ENCODE peak calls at places on chromosomes 4 and X, in six cellular contexts. One of them, this sample, is unnamed.

GRCh38 chr4:15659768-15660394 is 4.7 kb upstream of the FBXL5 start:
- DNase-seq in Peyer's patch: no peak
- DNase-seq in ovary: no peak
- DNase-seq in A549: no peak
- DNase-seq in NB4: peak
- DNase-seq in adrenal gland: no peak
- DNase-seq in this sample: no peak

GRCh38 chrX:13876652-13877051 is 59.8 kb upstream of the GPM6B start:
- DNase-seq in A549: no peak
- DNase-seq in ovary: no peak
- DNase-seq in Peyer's patch: no peak
- DNase-seq in NB4: no peak
- DNase-seq in adrenal gland: no peak
- DNase-seq in this sample: no peak

GRCh38 chrX:40550069-40550468 is 30.7 kb upstream of the ATP6AP2 start:
- DNase-seq in ovary: no peak
- DNase-seq in Peyer's patch: no peak
- DNase-seq in A549: no peak
- DNase-seq in adrenal gland: peak
- DNase-seq in NB4: no peak
- DNase-seq in this sample: no peak

GRCh38 chrX:96861661-96862060 is 22.0 kb upstream of the RPA4 start:
- DNase-seq in ovary: no peak
- DNase-seq in Peyer's patch: no peak
- DNase-seq in A549: no peak
- DNase-seq in adrenal gland: no peak
- DNase-seq in NB4: no peak
- DNase-seq in this sample: no peak

GRCh38 chr4:138677212-138677611 is 338.4 kb upstream of the NOCT start:
- DNase-seq in NB4: no peak
- DNase-seq in adrenal gland: no peak
- DNase-seq in A549: no peak
- DNase-seq in Peyer's patch: no peak
- DNase-seq in ovary: no peak
- DNase-seq in this sample: no peak

GRCh38 chr4:4871267-4872147 is 12.0 kb downstream of the MSX1 start:
- DNase-seq in A549: no peak
- DNase-seq in Peyer's patch: no peak
- DNase-seq in ovary: no peak
- DNase-seq in adrenal gland: no peak
- DNase-seq in NB4: no peak
- DNase-seq in this sample: no peak

GRCh38 chr4:54897590-54897989 is 227.8 kb downstream of the KDR start:
- DNase-seq in NB4: no peak
- DNase-seq in Peyer's patch: no peak
- DNase-seq in ovary: no peak
- DNase-seq in adrenal gland: no peak
- DNase-seq in A549: no peak
- DNase-seq in this sample: no peak

GRCh38 chrX:48493890-48494364 is 14.9 kb upstream of the PORCN start:
- DNase-seq in A549: no peak
- DNase-seq in NB4: peak
- DNase-seq in adrenal gland: peak
- DNase-seq in Peyer's patch: no peak
- DNase-seq in ovary: no peak
- DNase-seq in this sample: no peak

GRCh38 chr4:16670726-16671125 is 227.7 kb downstream of the LDB2 start:
- DNase-seq in ovary: no peak
- DNase-seq in NB4: no peak
- DNase-seq in A549: no peak
- DNase-seq in adrenal gland: no peak
- DNase-seq in Peyer's patch: no peak
- DNase-seq in this sample: no peak

GRCh38 chr4:123120473-123120872 is 198.1 kb upstream of the NUDT6 start:
- DNase-seq in adrenal gland: no peak
- DNase-seq in NB4: no peak
- DNase-seq in A549: no peak
- DNase-seq in ovary: no peak
- DNase-seq in Peyer's patch: no peak
- DNase-seq in this sample: no peak

GRCh38 chr4:102572452-102572851 is 71.3 kb downstream of the NFKB1 start:
- DNase-seq in ovary: no peak
- DNase-seq in NB4: no peak
- DNase-seq in adrenal gland: no peak
- DNase-seq in A549: no peak
- DNase-seq in Peyer's patch: no peak
- DNase-seq in this sample: no peak

GRCh38 chr4:165060938-165061337 is 7.3 kb downstream of the TRIM75 start:
- DNase-seq in adrenal gland: no peak
- DNase-seq in A549: no peak
- DNase-seq in Peyer's patch: no peak
- DNase-seq in ovary: no peak
- DNase-seq in NB4: no peak
- DNase-seq in this sample: no peak

GRCh38 chr4:123352240-123352945 is 44.2 kb upstream of the SPRY1 start:
- DNase-seq in NB4: no peak
- DNase-seq in ovary: no peak
- DNase-seq in A549: no peak
- DNase-seq in adrenal gland: no peak
- DNase-seq in Peyer's patch: no peak
- DNase-seq in this sample: no peak

GRCh38 chr4:42515156-42515884 is 118.0 kb downstream of the SHISA3 start:
- DNase-seq in NB4: no peak
- DNase-seq in A549: no peak
- DNase-seq in adrenal gland: no peak
- DNase-seq in Peyer's patch: no peak
- DNase-seq in ovary: no peak
- DNase-seq in this sample: no peak

GRCh38 chr4:82275431-82276423 is 98.1 kb downstream of the HNRNPD start:
- DNase-seq in Peyer's patch: no peak
- DNase-seq in NB4: peak
- DNase-seq in ovary: no peak
- DNase-seq in adrenal gland: no peak
- DNase-seq in A549: peak
- DNase-seq in this sample: no peak

GRCh38 chr4:113147498-113148231 is 98.2 kb downstream of the ANK2 start:
- DNase-seq in adrenal gland: no peak
- DNase-seq in Peyer's patch: no peak
- DNase-seq in NB4: no peak
- DNase-seq in ovary: no peak
- DNase-seq in A549: no peak
- DNase-seq in this sample: no peak

GRCh38 chr4:10998826-10999225 is 314.3 kb upstream of the CLNK start:
- DNase-seq in ovary: no peak
- DNase-seq in adrenal gland: no peak
- DNase-seq in Peyer's patch: no peak
- DNase-seq in NB4: no peak
- DNase-seq in A549: no peak
- DNase-seq in this sample: no peak

GRCh38 chrX:129781134-129782014 is 1.6 kb downstream of the SASH3 start:
- DNase-seq in Peyer's patch: peak
- DNase-seq in ovary: no peak
- DNase-seq in A549: no peak
- DNase-seq in adrenal gland: peak
- DNase-seq in NB4: peak
- DNase-seq in this sample: no peak

GRCh38 chr4:6179362-6179761 is 21.0 kb downstream of the JAKMIP1 start:
- DNase-seq in A549: no peak
- DNase-seq in ovary: no peak
- DNase-seq in Peyer's patch: no peak
- DNase-seq in adrenal gland: no peak
- DNase-seq in NB4: no peak
- DNase-seq in this sample: no peak

GRCh38 chr4:1060121-1060520 is 48.7 kb downstream of the FGFRL1 start:
- DNase-seq in adrenal gland: no peak
- DNase-seq in NB4: no peak
- DNase-seq in Peyer's patch: no peak
- DNase-seq in ovary: no peak
- DNase-seq in A549: no peak
- DNase-seq in this sample: no peak

GRCh38 chrX:68757331-68757730 is 71.5 kb upstream of the EFNB1 start:
- DNase-seq in Peyer's patch: no peak
- DNase-seq in A549: no peak
- DNase-seq in adrenal gland: no peak
- DNase-seq in ovary: no peak
- DNase-seq in NB4: no peak
- DNase-seq in this sample: no peak

GRCh38 chr4:26238426-26238781 is 82.4 kb upstream of the RBPJ start:
- DNase-seq in adrenal gland: no peak
- DNase-seq in A549: no peak
- DNase-seq in Peyer's patch: no peak
- DNase-seq in NB4: no peak
- DNase-seq in ovary: no peak
- DNase-seq in this sample: no peak

DNA sequence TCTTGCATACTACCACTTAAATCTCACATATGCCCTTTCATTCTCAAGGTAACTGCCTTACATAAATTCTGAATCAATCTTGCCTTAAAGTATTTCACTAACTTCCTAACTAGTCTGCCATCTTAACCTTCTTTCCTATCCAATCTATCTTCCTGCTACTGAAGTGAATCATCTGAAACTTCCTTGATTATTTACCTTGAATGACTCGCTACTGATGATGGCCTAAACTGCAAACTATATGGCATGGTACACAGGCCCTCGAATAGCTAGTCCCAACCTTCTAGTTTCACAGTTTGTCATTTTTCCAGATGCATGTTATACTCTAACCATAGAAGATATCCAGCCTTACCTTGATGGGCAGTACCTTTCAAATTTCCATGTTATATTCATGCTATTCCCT is 19.9 kb downstream of the PHKA1 start:
- DNase-seq in NB4: no peak
- DNase-seq in A549: no peak
- DNase-seq in Peyer's patch: no peak
- DNase-seq in adrenal gland: no peak
- DNase-seq in ovary: no peak
- DNase-seq in this sample: no peak
- TF ChIP-seq POLR2A in NB4: no peak
- TF ChIP-seq POLR2A in A549: no peak
- TF ChIP-seq POLR2A in Peyer's patch: no peak
- TF ChIP-seq POLR2A in adrenal gland: no peak
- TF ChIP-seq POLR2A in ovary: no peak
- TF ChIP-seq POLR2A in this sample: no peak

GRCh38 chrX:153689654-153690465 is 2.1 kb downstream of the SLC6A8 start:
- DNase-seq in NB4: no peak
- DNase-seq in ovary: peak
- DNase-seq in Peyer's patch: no peak
- DNase-seq in A549: no peak
- DNase-seq in adrenal gland: peak
- DNase-seq in this sample: no peak

GRCh38 chrX:153690466-153690865 is 2.7 kb downstream of the SLC6A8 start:
- DNase-seq in NB4: no peak
- DNase-seq in Peyer's patch: no peak
- DNase-seq in A549: no peak
- DNase-seq in adrenal gland: no peak
- DNase-seq in ovary: no peak
- DNase-seq in this sample: no peak

GRCh38 chrX:153688534-153688899 is 791 bp downstream of the SLC6A8 start:
- DNase-seq in A549: no peak
- DNase-seq in ovary: peak
- DNase-seq in NB4: no peak
- DNase-seq in Peyer's patch: no peak
- DNase-seq in adrenal gland: no peak
- DNase-seq in this sample: no peak

GRCh38 chrX:153688071-153688470 is 345 bp downstream of the SLC6A8 start:
- DNase-seq in A549: no peak
- DNase-seq in NB4: no peak
- DNase-seq in Peyer's patch: no peak
- DNase-seq in ovary: no peak
- DNase-seq in adrenal gland: no peak
- DNase-seq in this sample: no peak

GRCh38 chrX:153688900-153689590 is 1.3 kb downstream of the SLC6A8 start:
- DNase-seq in A549: no peak
- DNase-seq in ovary: peak
- DNase-seq in adrenal gland: peak
- DNase-seq in Peyer's patch: no peak
- DNase-seq in NB4: no peak
- DNase-seq in this sample: no peak
- H3K4me3 ChIP-seq in A549: peak
- H3K4me3 ChIP-seq in ovary: peak
- H3K4me3 ChIP-seq in adrenal gland: no peak
- H3K4me3 ChIP-seq in Peyer's patch: peak
- H3K4me3 ChIP-seq in NB4: no peak
- H3K4me3 ChIP-seq in this sample: peak

DNA sequence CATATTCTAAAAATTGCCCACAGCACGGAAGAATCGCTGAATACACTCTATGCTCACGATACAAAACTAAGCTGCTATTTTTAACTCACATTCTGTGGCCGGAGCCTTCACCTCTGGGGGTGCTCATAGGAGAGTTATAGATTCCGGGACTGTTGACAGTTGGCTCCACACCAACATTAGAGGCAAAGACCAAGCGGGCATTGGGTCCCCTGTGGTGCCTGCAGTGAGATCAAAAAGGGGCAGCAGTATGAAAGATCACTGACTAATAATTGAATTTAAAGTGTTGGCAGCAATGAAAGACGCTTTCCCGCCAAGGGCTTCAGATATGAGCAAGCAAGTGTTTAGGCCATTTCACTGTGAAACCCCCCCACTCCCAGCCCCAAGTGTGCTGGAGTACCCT is 146.0 kb downstream of the TMEM144 start:
- DNase-seq in ovary: no peak
- DNase-seq in A549: no peak
- DNase-seq in NB4: no peak
- DNase-seq in Peyer's patch: no peak
- DNase-seq in adrenal gland: peak
- DNase-seq in this sample: no peak
- TF ChIP-seq POLR2A in ovary: no peak
- TF ChIP-seq POLR2A in A549: no peak
- TF ChIP-seq POLR2A in NB4: no peak
- TF ChIP-seq POLR2A in Peyer's patch: no peak
- TF ChIP-seq POLR2A in adrenal gland: no peak
- TF ChIP-seq POLR2A in this sample: no peak

DNA sequence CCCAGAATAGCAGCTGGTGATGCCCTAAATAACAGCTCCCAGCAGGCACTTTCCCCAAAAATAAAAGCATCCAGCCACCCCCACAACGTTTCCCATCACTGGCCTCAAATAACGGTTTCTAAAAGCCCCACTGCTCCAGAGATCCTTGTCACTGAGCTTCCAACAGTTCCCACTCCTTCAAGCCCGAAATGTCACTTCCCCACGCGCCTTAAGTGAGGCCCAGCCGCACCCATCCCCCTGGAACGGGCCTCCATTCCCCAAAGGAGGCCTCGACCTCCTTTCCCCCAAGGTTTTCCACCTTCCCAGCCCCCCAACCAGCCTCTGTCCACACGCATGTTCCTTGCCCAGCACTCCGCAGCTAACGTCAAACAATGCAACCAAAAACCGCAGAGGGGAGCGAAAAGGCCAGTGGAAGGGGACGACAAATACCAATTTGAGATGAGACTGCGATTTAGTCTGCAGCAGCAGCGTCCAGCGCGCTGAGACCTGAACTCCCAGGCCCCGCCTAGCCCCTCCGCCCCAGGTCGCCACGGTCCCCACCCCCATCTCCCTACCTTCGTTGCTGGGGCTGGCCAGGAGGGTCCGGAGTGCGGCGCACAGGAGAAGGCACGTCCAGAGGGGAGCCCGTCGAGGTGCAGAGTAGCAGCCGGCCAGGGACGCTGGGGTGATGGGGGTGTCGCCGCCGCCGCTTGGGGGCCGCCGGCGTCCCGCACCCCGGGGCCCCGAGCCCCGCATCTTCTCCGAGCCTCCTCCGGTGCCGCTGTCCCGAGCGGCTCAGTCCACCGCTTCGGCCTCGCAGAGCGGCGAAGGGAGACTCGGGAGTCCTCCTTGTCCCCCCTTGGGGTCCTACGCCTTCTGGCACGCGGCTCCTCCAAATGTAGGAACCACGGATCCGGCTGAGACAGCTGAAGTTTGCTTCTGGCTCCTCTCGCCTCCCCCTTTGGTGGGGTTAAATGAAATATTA is 999 bp downstream of the EPHA5 start:
- DNase-seq in A549: no peak
- DNase-seq in adrenal gland: no peak
- DNase-seq in Peyer's patch: no peak
- DNase-seq in NB4: no peak
- DNase-seq in ovary: peak
- DNase-seq in this sample: peak
- H3K4me3 ChIP-seq in A549: peak
- H3K4me3 ChIP-seq in adrenal gland: no peak
- H3K4me3 ChIP-seq in Peyer's patch: peak
- H3K4me3 ChIP-seq in NB4: no peak
- H3K4me3 ChIP-seq in ovary: peak
- H3K4me3 ChIP-seq in this sample: peak